ENCODE peak calls at places on chromosome 18, in eight cellular contexts. P, I, Y, R, J, D, H and E are unnamed samples.

GRCh38 chr18:51039138-51040112 is 9.4 kb downstream of the SMAD4 start:
- DNase-seq in P (no peak), I (peak), Y (no peak), R (peak), J (peak), D (no peak), H (peak), E (no peak)

GRCh38 chr18:58753976-58754375 is 82.7 kb downstream of the MALT1 start:
- DNase-seq in P (no peak), I (no peak), Y (no peak), R (peak), J (no peak), D (no peak), H (peak), E (no peak)

GRCh38 chr18:55351220-55351619 is 236.8 kb downstream of the TCF4 start:
- DNase-seq in P (no peak), I (no peak), Y (no peak), R (no peak), J (no peak), D (no peak), H (peak), E (no peak)

GRCh38 chr18:31509571-31509970 is 11.6 kb downstream of the DSG2 start:
- DNase-seq in P (no peak), I (no peak), Y (no peak), R (no peak), J (no peak), D (no peak), H (no peak), E (no peak)

GRCh38 chr18:68033466-68033865 is 516.9 kb upstream of the DSEL start:
- DNase-seq in P (no peak), I (no peak), Y (no peak), R (peak), J (no peak), D (no peak), H (peak), E (no peak)

GRCh38 chr18:57433492-57434176 is 1.5 kb upstream of the ONECUT2 start:
- DNase-seq in P (no peak), I (no peak), Y (no peak), R (no peak), J (no peak), D (peak), H (no peak), E (no peak)

GRCh38 chr18:59961086-59961485 is 61.3 kb downstream of the PMAIP1 start:
- DNase-seq in P (no peak), I (no peak), Y (no peak), R (no peak), J (peak), D (no peak), H (no peak), E (no peak)

GRCh38 chr18:58447342-58448190 is 181.3 kb downstream of the ALPK2 start:
- DNase-seq in P (no peak), I (no peak), Y (no peak), R (peak), J (no peak), D (no peak), H (peak), E (no peak)

GRCh38 chr18:36406805-36407204 is 109.3 kb downstream of the FHOD3 start:
- DNase-seq in P (no peak), I (no peak), Y (no peak), R (no peak), J (no peak), D (no peak), H (no peak), E (no peak)

GRCh38 chr18:2907459-2908145 is 60.8 kb downstream of the EMILIN2 start:
- DNase-seq in P (no peak), I (no peak), Y (no peak), R (no peak), J (no peak), D (no peak), H (no peak), E (no peak)

GRCh38 chr18:32441536-32441935 is 29.1 kb downstream of the GAREM1 start:
- DNase-seq in P (peak), I (no peak), Y (no peak), R (peak), J (no peak), D (no peak), H (peak), E (no peak)

DNA sequence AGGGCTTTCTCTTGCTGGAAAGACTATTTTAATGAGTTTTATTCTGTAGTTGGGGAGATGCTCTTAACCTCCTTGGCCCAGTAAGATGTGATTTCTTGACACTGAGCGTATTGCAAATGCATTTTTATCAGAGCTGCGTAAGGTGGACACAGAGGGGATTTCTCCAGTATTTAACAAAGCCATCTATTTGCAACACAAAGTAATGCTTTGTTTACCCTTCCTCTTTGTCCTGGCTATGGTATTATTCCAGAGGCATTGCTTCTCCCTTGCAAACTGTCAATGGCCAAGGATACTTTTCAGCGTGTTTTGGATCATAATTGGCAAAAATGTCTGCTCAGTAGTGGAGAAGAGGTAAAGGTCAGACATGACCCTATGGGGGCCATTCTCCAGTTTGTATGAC is 90.8 kb upstream of the PIK3C3 start:
- DNase-seq in P (no peak), I (no peak), Y (no peak), R (no peak), J (no peak), D (no peak), H (no peak), E (no peak)
- TF ChIP-seq CTCF in P (no peak), I (no peak), Y (no peak), R (no peak), J (no peak), D (no peak), H (no peak), E (no peak)

GRCh38 chr18:7488571-7488970 is 78.5 kb upstream of the PTPRM start:
- DNase-seq in P (no peak), I (no peak), Y (no peak), R (no peak), J (no peak), D (peak), H (no peak), E (no peak)
- TF ChIP-seq CTCF in P (no peak), I (no peak), Y (no peak), R (no peak), J (no peak), D (peak), H (no peak), E (no peak)

GRCh38 chr18:24878289-24878688 is 417.9 kb downstream of the HRH4 start:
- DNase-seq in P (no peak), I (no peak), Y (no peak), R (peak), J (no peak), D (no peak), H (peak), E (peak)
- TF ChIP-seq CTCF in P (no peak), I (no peak), Y (peak), R (peak), J (peak), D (no peak), H (peak), E (peak)

DNA sequence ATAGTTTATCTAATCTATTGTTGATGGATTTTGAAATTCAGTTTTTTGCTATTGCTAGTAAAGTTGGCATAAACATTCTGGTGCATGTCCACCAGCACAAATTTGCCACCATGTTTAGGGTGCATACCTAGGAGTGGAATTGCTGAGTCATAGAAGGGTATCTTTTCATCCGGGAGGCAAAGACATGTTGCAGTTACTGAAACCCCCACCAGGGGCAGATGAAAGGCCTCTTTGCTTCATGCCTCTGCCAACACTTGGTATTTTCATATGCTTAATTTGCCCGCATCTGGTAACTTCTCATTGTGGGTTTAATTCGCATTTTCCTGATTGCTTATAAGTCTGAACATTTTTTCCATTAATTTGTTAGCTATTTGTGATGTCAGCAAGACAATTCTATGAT is 8.2 kb downstream of the DCC start:
- DNase-seq in P (no peak), I (peak), Y (no peak), R (peak), J (no peak), D (peak), H (no peak), E (no peak)
- TF ChIP-seq CTCF in P (no peak), I (no peak), Y (no peak), R (peak), J (no peak), D (peak), H (peak), E (peak)

DNA sequence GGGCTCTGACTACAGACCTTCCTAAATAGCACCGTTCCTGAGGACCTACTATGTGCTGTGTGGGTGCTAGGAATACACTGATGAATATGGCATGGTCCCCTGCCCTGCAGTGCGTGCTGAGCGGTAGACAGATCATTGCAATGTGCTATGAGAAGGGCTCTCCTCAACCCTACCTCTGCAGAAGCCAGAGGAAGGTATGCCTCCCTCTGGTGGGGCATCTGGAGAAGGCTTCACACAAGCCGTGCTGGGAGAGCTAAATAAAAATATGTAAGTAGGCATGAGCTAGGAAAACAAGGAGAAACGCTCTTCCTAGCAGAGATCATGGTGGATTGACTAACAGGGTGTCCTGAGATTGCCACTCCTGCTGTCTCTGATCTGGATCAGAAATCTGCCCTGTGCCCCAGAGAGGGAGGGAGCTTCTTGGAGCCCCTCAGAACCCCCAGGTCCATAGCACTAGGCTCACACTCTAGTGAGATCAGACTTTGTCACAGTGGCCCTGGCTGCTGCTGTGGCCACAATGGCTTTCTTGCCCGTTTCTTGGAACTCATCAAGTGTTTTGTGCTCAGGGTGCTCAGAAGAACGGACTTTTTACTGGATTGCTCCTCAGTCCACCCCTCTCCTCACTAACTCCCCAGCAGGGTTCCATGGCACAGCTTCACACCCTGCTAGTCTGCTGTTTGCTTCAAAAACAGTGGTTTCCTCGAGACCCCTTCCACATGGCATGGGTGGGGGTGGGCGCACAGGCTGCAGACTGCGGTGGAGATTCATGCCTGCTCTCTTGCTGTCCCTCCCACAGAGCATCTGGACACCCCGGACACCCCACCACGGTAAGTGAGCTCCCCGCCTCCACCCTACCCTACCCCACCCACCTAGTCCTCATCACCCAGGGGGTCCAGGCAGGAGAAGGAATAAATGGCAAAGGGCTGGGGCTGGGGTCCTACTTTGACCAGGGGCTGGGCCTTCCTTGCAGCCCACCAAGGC is 14.2 kb downstream of the SIGLEC15 start:
- DNase-seq in P (no peak), I (peak), Y (no peak), R (peak), J (peak), D (peak), H (peak), E (peak)
- TF ChIP-seq CTCF in P (no peak), I (peak), Y (peak), R (peak), J (peak), D (peak), H (peak), E (peak)

DNA sequence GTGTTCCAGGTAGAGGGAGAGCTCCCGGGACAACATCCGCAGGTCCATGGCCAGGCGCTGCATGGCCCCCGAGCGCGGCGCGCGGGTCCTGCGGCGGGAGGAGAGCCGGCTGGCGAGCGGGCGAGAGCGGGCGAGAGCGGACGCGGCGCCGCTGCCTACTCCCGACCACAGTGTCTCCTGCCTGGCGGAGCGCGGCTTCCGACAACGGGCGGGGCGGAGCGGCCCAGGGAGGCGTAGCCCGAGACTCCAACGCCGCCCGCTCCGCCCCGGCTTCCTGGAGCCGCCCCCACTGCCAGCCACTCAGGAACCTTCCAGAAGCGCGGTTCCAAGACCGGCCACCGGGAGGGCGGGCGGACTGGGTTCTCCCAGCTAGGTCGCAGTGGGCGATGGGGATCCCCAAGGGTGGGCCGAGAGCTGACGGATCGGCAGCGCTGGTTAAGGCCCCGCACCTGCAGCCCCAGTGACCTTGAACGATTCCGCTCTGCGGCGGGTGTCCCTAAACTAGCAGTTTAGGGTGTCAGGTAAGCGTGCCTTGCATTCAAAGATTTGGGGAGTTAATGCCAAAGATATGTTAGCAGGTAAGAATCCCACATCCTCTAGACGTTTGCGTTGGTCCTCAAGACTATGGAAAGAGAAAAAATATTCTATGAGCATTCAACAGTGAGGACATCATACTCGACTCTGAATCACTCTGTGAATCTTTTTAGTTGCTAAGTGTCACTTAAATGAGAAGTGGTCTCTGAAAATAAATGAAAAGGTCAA is at the start of gene ABHD3:
- DNase-seq in P (peak), I (peak), Y (peak), R (peak), J (peak), D (peak), H (peak), E (peak)
- TF ChIP-seq CTCF in P (peak), I (peak), Y (peak), R (peak), J (no peak), D (peak), H (peak), E (peak)

GRCh38 chr18:78073275-78073674 is 823.6 kb downstream of the GALR1 start:
- DNase-seq in P (no peak), I (no peak), Y (no peak), R (no peak), J (no peak), D (no peak), H (no peak), E (no peak)
- TF ChIP-seq CTCF in P (peak), I (no peak), Y (peak), R (no peak), J (no peak), D (no peak), H (no peak), E (no peak)

GRCh38 chr18:8706981-8707940 is 1.9 kb downstream of the MTCL1 start:
- DNase-seq in P (peak), I (no peak), Y (peak), R (peak), J (peak), D (peak), H (peak), E (peak)
- TF ChIP-seq CTCF in P (no peak), I (no peak), Y (no peak), R (peak), J (peak), D (peak), H (peak), E (no peak)

GRCh38 chr18:22143347-22144340 is 25.7 kb upstream of the GATA6 start:
- DNase-seq in P (no peak), I (no peak), Y (no peak), R (no peak), J (peak), D (no peak), H (no peak), E (no peak)

GRCh38 chr18:22149710-22150109 is 19.7 kb upstream of the GATA6 start:
- DNase-seq in P (no peak), I (no peak), Y (no peak), R (no peak), J (no peak), D (no peak), H (no peak), E (no peak)

GRCh38 chr18:22141211-22141610 is 28.2 kb upstream of the GATA6 start:
- DNase-seq in P (no peak), I (no peak), Y (no peak), R (no peak), J (no peak), D (no peak), H (no peak), E (no peak)

GRCh38 chr18:22145160-22145559 is 24.2 kb upstream of the GATA6 start:
- DNase-seq in P (no peak), I (no peak), Y (no peak), R (peak), J (no peak), D (no peak), H (no peak), E (no peak)
- TF ChIP-seq CTCF in P (no peak), I (no peak), Y (no peak), R (no peak), J (no peak), D (no peak), H (no peak), E (no peak)

GRCh38 chr18:26022585-26022984 is 67.8 kb downstream of the SS18 start:
- DNase-seq in P (no peak), I (no peak), Y (no peak), R (no peak), J (no peak), D (no peak), H (no peak), E (no peak)

GRCh38 chr18:26014462-26014861 is 76.0 kb downstream of the SS18 start:
- DNase-seq in P (no peak), I (no peak), Y (no peak), R (no peak), J (no peak), D (no peak), H (no peak), E (no peak)

GRCh38 chr18:26021061-26021754 is 69.2 kb downstream of the SS18 start:
- DNase-seq in P (no peak), I (no peak), Y (no peak), R (no peak), J (no peak), D (no peak), H (no peak), E (no peak)

GRCh38 chr18:26017929-26018328 is 72.5 kb downstream of the SS18 start:
- DNase-seq in P (no peak), I (no peak), Y (no peak), R (peak), J (no peak), D (no peak), H (no peak), E (no peak)
- TF ChIP-seq CTCF in P (no peak), I (no peak), Y (no peak), R (no peak), J (no peak), D (no peak), H (no peak), E (no peak)